ENCODE peak calls at places on chromosomes 1 and 21, in six cellular contexts. U is lower lobe of right lung, I is A549, S is prostate gland, B is uterus, K is PC-9. Z is an unnamed sample. For H3K4me1, the result is how much of the 10 kb centered on the place peaks cover.

GRCh38 chr1:16352842-16353535 is 709 bp upstream of the FBXO42 start:
- DNase-seq in I (no peak), B (no peak), S (peak), K (peak), U (no peak), Z (peak)

GRCh38 chr1:6982443-6982842 is 197.2 kb downstream of the CAMTA1 start:
- DNase-seq in B (no peak), S (no peak), U (no peak), I (no peak), K (no peak), Z (no peak)

GRCh38 chr1:12031039-12031980 is 12.0 kb downstream of the MIIP start:
- DNase-seq in U (peak), B (no peak), I (peak), K (peak), S (no peak), Z (peak)

GRCh38 chr1:22691354-22691753 is 19.3 kb upstream of the EPHB2 start:
- DNase-seq in I (no peak), U (no peak), K (no peak), B (no peak), S (no peak), Z (no peak)

GRCh38 chr1:246367046-246367445 is 140.0 kb downstream of the SMYD3 start:
- DNase-seq in K (no peak), I (no peak), U (no peak), S (no peak), B (no peak), Z (no peak)

GRCh38 chr21:41215856-41216408 is 48.0 kb downstream of the BACE2 start:
- DNase-seq in B (no peak), K (no peak), S (no peak), I (no peak), U (no peak), Z (no peak)

GRCh38 chr21:14382486-14382834 is 486 bp downstream of the HSPA13 start:
- DNase-seq in B (no peak), S (no peak), U (no peak), I (no peak), K (no peak), Z (no peak)

GRCh38 chr1:153842006-153842471 is 66.8 kb downstream of the SLC27A3 start:
- DNase-seq in B (no peak), K (no peak), S (no peak), U (no peak), I (no peak), Z (no peak)

DNA sequence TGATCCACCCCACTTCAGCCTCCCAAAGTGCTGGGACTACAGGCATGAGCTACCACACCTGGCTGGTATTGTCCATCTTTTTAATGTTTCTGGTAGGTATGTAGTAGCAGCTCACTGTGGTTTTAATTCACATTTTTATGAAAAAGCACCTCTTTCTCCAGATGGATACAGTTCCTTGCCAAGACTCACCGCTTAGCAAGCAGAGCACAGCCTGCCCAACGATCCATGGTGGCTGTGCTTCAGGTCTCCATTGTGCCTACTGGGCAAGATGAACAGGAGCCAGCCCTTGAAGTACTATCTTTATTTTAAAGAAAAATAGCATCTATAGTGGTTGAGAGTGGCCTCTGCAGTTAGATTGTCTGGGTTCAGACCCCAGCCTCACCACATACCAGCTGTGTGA is 37.6 kb upstream of the GRHL3 start:
- DNase-seq in B (no peak), U (no peak), K (no peak), S (no peak), I (no peak), Z (no peak)
- H3K4me1 ChIP-seq in B (under half), U (under half), K (half or more), S (under half), I (under half), Z (under half)

GRCh38 chr1:28172690-28173150 is 3.8 kb downstream of the PTAFR start:
- DNase-seq in S (no peak), U (peak), K (no peak), B (no peak), I (no peak), Z (peak)

GRCh38 chr1:28171246-28171645 is 5.2 kb downstream of the PTAFR start:
- DNase-seq in K (no peak), S (no peak), I (no peak), U (peak), B (no peak), Z (no peak)

GRCh38 chr1:28176492-28177470 is at the start of gene PTAFR:
- DNase-seq in S (no peak), I (no peak), U (peak), B (no peak), K (no peak), Z (peak)

GRCh38 chr1:28173151-28173979 is 3.1 kb downstream of the PTAFR start:
- DNase-seq in S (no peak), I (no peak), B (no peak), U (peak), K (no peak), Z (no peak)

GRCh38 chr1:28173980-28174297 is 2.6 kb downstream of the PTAFR start:
- DNase-seq in K (no peak), B (no peak), I (no peak), U (peak), S (no peak), Z (no peak)
- H3K27ac ChIP-seq in K (no peak), B (no peak), I (no peak), U (peak), S (no peak), Z (peak)

DNA sequence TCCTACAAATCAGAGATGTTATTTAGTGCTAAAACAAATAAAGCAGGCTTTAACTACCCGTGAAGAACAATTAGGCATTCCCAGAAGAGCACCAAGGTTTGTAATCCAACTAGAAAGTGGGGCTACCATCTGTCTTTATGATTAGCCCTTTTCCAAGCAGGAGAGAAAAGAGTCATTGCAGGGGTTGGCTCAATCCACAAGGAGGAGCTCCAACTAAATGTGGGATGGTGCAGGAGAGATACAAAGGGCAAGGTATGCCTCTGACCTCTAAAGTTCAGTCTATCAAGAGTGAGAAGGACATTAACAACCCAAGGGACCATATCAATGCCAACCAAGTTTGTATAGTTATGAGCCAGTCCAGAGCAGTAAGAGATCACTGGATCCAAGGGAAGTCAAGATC is 382.7 kb upstream of the DUSP10 start:
- DNase-seq in B (no peak), I (no peak), U (no peak), K (no peak), S (no peak), Z (no peak)
- TF ChIP-seq CTCF in B (no peak), I (no peak), U (no peak), K (peak), S (peak), Z (peak)

GRCh38 chr21:46063227-46063626 is 34.7 kb upstream of the COL6A2 start:
- DNase-seq in B (no peak), K (no peak), I (no peak), S (no peak), U (no peak), Z (no peak)

GRCh38 chr21:46061063-46061462 is 36.8 kb upstream of the COL6A2 start:
- DNase-seq in I (no peak), S (no peak), B (no peak), U (no peak), K (no peak), Z (no peak)

GRCh38 chr21:46063734-46064680 is 33.9 kb upstream of the COL6A2 start:
- DNase-seq in B (no peak), I (no peak), U (peak), S (no peak), K (no peak), Z (no peak)

GRCh38 chr21:46061950-46062349 is 36.0 kb upstream of the COL6A2 start:
- DNase-seq in U (peak), I (no peak), S (no peak), K (no peak), B (no peak), Z (no peak)

DNA sequence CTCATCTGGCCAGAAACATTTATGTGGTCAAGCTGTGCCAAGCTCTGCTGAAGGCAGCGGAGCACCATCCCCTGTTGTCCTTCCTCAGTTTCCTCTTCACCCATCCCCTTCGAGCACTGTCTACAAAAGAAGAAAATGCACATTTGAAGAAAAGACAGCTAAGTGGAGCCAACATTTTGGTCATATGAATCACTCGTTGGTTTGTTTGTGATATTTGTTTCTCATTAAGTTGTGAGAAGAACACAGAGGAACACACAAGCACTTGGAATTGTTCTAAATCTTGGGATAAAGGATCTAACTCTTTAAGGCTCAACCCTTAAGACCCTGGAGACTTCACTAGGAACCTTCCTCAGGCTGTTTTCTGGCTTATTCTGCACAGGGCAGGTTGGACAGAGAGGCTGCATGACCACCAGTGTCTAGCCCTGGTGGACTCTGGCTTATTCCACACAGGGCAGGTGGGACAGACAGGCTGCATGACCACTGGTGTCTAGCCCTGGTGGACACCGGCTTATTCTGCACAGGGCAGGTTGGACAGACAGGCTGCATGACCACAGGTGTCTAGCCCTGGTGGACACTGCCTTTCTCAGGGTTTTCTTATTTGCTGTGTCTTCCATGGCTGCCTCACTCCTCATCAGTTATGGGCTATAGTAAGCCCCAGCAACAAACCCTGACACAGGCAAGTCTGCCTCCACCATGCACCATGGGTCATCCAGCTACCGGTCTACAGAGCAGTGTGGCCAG is 35.3 kb upstream of the COL6A2 start:
- DNase-seq in U (no peak), S (no peak), K (no peak), B (no peak), I (no peak), Z (no peak)
- H3K4me1 ChIP-seq in U (under half), S (under half), K (under half), B (under half), I (under half), Z (under half)